ENCODE peak calls at places on chromosomes 12 and 14, in seven cellular contexts. Y, A, R, J, I, P and E are unnamed samples.

GRCh38 chr14:73811164-73811503 is 40.5 kb upstream of the PTGR2 start:
- DNase-seq in Y (no peak), A (no peak), R (no peak), J (no peak), I (no peak), P (no peak), E (no peak)

GRCh38 chr12:132187646-132188450 is 43.6 kb downstream of the NOC4L start:
- DNase-seq in Y (no peak), A (no peak), R (no peak), J (no peak), I (no peak), P (no peak), E (no peak)

GRCh38 chr14:70919774-70920173 is 12.5 kb downstream of the PCNX1 start:
- DNase-seq in Y (no peak), A (peak; percentile 29), R (no peak), J (peak; percentile 55), I (no peak), P (peak; percentile 55), E (no peak)

GRCh38 chr12:105224399-105224798 is 11.6 kb downstream of the APPL2 start:
- DNase-seq in Y (no peak), A (no peak), R (no peak), J (no peak), I (no peak), P (no peak), E (no peak)

GRCh38 chr12:43332977-43333649 is 218.9 kb downstream of the ADAMTS20 start:
- DNase-seq in Y (no peak), A (peak; percentile 66), R (no peak), J (peak; percentile 83), I (no peak), P (peak; percentile 55), E (no peak)

GRCh38 chr14:99079061-99079727 is 192.8 kb downstream of the BCL11B start:
- DNase-seq in Y (no peak), A (no peak), R (no peak), J (no peak), I (no peak), P (no peak), E (no peak)

GRCh38 chr14:52048132-52048531 is 20.7 kb downstream of the NID2 start:
- DNase-seq in Y (no peak), A (no peak), R (no peak), J (no peak), I (no peak), P (no peak), E (no peak)

GRCh38 chr12:58309806-58310205 is 368.4 kb downstream of the ATP23 start:
- DNase-seq in Y (no peak), A (no peak), R (no peak), J (peak; percentile 14), I (peak; percentile 42), P (no peak), E (no peak)

GRCh38 chr12:118446247-118446646 is 69.9 kb downstream of the SUDS3 start:
- DNase-seq in Y (no peak), A (no peak), R (no peak), J (no peak), I (no peak), P (no peak), E (no peak)

GRCh38 chr12:56107242-56107641 is 2.9 kb downstream of the PA2G4 start:
- DNase-seq in Y (no peak), A (no peak), R (no peak), J (no peak), I (no peak), P (no peak), E (no peak)

GRCh38 chr14:90375934-90376333 is 20.9 kb upstream of the CALM1 start:
- DNase-seq in Y (no peak), A (no peak), R (no peak), J (no peak), I (no peak), P (no peak), E (no peak)

GRCh38 chr12:124213606-124214347 is 81.1 kb upstream of the RFLNA start:
- DNase-seq in Y (no peak), A (no peak), R (no peak), J (no peak), I (no peak), P (no peak), E (no peak)

GRCh38 chr12:16756833-16757552 is 151.0 kb upstream of the LMO3 start:
- DNase-seq in Y (no peak), A (peak; percentile 16), R (no peak), J (no peak), I (no peak), P (no peak), E (no peak)

GRCh38 chr12:123971770-123972447 is 722 bp downstream of the CCDC92 start:
- DNase-seq in Y (no peak), A (peak; percentile 64), R (no peak), J (peak; percentile 63), I (no peak), P (peak; percentile 76), E (peak; percentile 23)

GRCh38 chr14:28102814-28103213 is 663.8 kb upstream of the FOXG1 start:
- DNase-seq in Y (no peak), A (peak; percentile 1), R (no peak), J (no peak), I (peak; percentile 18), P (no peak), E (no peak)

GRCh38 chr14:34837801-34838322 is 37.3 kb downstream of the BAZ1A start:
- DNase-seq in Y (no peak), A (no peak), R (no peak), J (no peak), I (no peak), P (no peak), E (no peak)

GRCh38 chr12:5085896-5086295 is 42.2 kb downstream of the KCNA5 start:
- DNase-seq in Y (no peak), A (no peak), R (no peak), J (peak; percentile 5), I (peak; percentile 95), P (peak; percentile 93), E (no peak)

GRCh38 chr12:53483225-53483978 is 15.9 kb downstream of the MAP3K12 start:
- DNase-seq in Y (no peak), A (no peak), R (no peak), J (no peak), I (no peak), P (no peak), E (no peak)

GRCh38 chr12:53677612-53678133 is 1.8 kb upstream of the ATP5MC2 start:
- DNase-seq in Y (no peak), A (no peak), R (no peak), J (no peak), I (no peak), P (peak; percentile 39), E (no peak)

GRCh38 chr14:59354666-59355065 is 110.5 kb downstream of the GPR135 start:
- DNase-seq in Y (no peak), A (no peak), R (no peak), J (peak; percentile 53), I (no peak), P (peak; percentile 75), E (no peak)

GRCh38 chr14:101929946-101930345 is 34.4 kb upstream of the DYNC1H1 start:
- DNase-seq in Y (no peak), A (no peak), R (no peak), J (no peak), I (no peak), P (no peak), E (peak; percentile 41)

GRCh38 chr14:39184628-39185255 is 9.7 kb downstream of the PNN start:
- DNase-seq in Y (no peak), A (no peak), R (no peak), J (no peak), I (no peak), P (no peak), E (no peak)

GRCh38 chr12:52198454-52199215 is 6.8 kb upstream of the KRT80 start:
- DNase-seq in Y (no peak), A (no peak), R (no peak), J (no peak), I (no peak), P (no peak), E (peak; percentile 52)

GRCh38 chr12:32609966-32610365 is 69.1 kb upstream of the DNM1L start:
- DNase-seq in Y (no peak), A (no peak), R (no peak), J (no peak), I (no peak), P (no peak), E (no peak)
- H3K36me3 ChIP-seq in Y (no peaks in the 10 kb centered on the region), A (no peaks in the 10 kb centered on the region), R (peaks cover 33% of the 10 kb centered on the region), J (peaks cover 20% of the 10 kb centered on the region), I (no peaks in the 10 kb centered on the region), P (no peaks in the 10 kb centered on the region), E (peaks cover 75% of the 10 kb centered on the region)

DNA sequence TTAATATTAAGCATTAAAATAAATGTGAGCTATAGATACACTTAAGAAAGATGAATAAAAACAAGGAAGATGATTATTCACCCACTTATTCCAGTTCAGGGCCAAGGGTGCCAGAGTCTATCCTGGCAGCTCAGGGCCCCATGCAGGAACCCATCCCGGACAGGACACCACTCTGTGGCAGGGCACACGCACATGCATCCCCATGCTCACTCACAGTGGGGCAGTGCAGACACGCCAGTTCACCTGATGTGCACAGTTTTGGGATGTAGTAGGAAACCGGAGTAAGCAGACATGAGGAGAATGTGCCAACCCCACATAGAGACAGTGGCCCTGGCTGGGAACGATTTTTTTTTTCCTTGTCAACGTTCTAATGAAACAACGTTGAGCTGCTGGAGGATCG is 47.2 kb downstream of the DICER1 start:
- DNase-seq in Y (no peak), A (no peak), R (no peak), J (no peak), I (no peak), P (no peak), E (no peak)
- H3K36me3 ChIP-seq in Y (peaks cover 18% of the 10 kb centered on the region), A (peaks cover 49% of the 10 kb centered on the region), R (peaks cover 32% of the 10 kb centered on the region), J (peaks cover 94% of the 10 kb centered on the region), I (peaks cover 1% of the 10 kb centered on the region), P (peaks cover 56% of the 10 kb centered on the region), E (peaks cover 70% of the 10 kb centered on the region)

GRCh38 chr14:57462551-57462950 is 31.1 kb downstream of the CCDC198 start:
- DNase-seq in Y (no peak), A (no peak), R (no peak), J (no peak), I (no peak), P (no peak), E (no peak)
- H3K36me3 ChIP-seq in Y (no peaks in the 10 kb centered on the region), A (no peaks in the 10 kb centered on the region), R (no peaks in the 10 kb centered on the region), J (no peaks in the 10 kb centered on the region), I (no peaks in the 10 kb centered on the region), P (no peaks in the 10 kb centered on the region), E (no peaks in the 10 kb centered on the region)

GRCh38 chr14:79629891-79630560 is 581.3 kb downstream of the DIO2 start:
- DNase-seq in Y (no peak), A (peak; percentile 7), R (no peak), J (peak; percentile 6), I (peak; percentile 41), P (no peak), E (no peak)
- H3K36me3 ChIP-seq in Y (no peaks in the 10 kb centered on the region), A (no peaks in the 10 kb centered on the region), R (no peaks in the 10 kb centered on the region), J (no peaks in the 10 kb centered on the region), I (no peaks in the 10 kb centered on the region), P (no peaks in the 10 kb centered on the region), E (no peaks in the 10 kb centered on the region)